ENCODE peak calls at places on chromosomes 6 and 20, in seven cellular contexts. H is HFF-Myc, T is GM20000, U is GM13977, O is endothelial cell, B is GM23338, G is epithelial cell of esophagus. E is an unnamed sample.

GRCh38 chr6:6987749-6988148 is 120.0 kb upstream of the RREB1 start:
- DNase-seq in O (no peak), T (no peak), H (no peak), B (peak; percentile 29), U (no peak), G (no peak), E (no peak)

GRCh38 chr20:7459123-7459522 is 481.1 kb downstream of the HAO1 start:
- DNase-seq in B (no peak), U (no peak), G (peak; percentile 8), T (no peak), H (no peak), O (no peak), E (no peak)

GRCh38 chr20:2236266-2236665 is 59.5 kb upstream of the TGM3 start:
- DNase-seq in U (no peak), H (no peak), G (peak; percentile 54), T (no peak), B (no peak), O (no peak), E (no peak)

GRCh38 chr20:62151225-62151624 is 7.7 kb downstream of the SS18L1 start:
- DNase-seq in O (no peak), G (no peak), T (no peak), H (no peak), U (no peak), B (no peak), E (no peak)

GRCh38 chr6:89525786-89526562 is 93.0 kb downstream of the ANKRD6 start:
- DNase-seq in U (no peak), O (no peak), H (no peak), T (no peak), B (no peak), G (no peak), E (no peak)

GRCh38 chr6:72525821-72526550 is 95.9 kb upstream of the KCNQ5 start:
- DNase-seq in U (no peak), T (no peak), G (no peak), H (peak; percentile 15), O (no peak), B (no peak), E (no peak)

GRCh38 chr6:32113386-32114352 is 4.5 kb upstream of the TNXB start:
- DNase-seq in G (no peak), B (peak; percentile 91), O (no peak), U (no peak), T (no peak), H (peak; percentile 84), E (no peak)

GRCh38 chr6:113693866-113694265 is 163.3 kb upstream of the MARCKS start:
- DNase-seq in T (no peak), B (no peak), G (peak; percentile 80), U (no peak), H (no peak), O (no peak), E (no peak)

GRCh38 chr20:32585011-32585518 is at the start of gene NOL4L:
- DNase-seq in O (peak; percentile 31), H (no peak), U (peak; percentile 60), G (peak; percentile 46), T (peak; percentile 72), B (peak; percentile 69), E (peak; percentile 52)

GRCh38 chr6:27286141-27286540 is 25.9 kb downstream of the POM121L2 start:
- DNase-seq in H (no peak), U (no peak), T (no peak), O (no peak), B (no peak), G (no peak), E (no peak)

GRCh38 chr6:84581494-84582259 is 182.7 kb downstream of the TBX18 start:
- DNase-seq in U (no peak), H (no peak), G (peak; percentile 27), T (no peak), B (no peak), O (no peak), E (no peak)

GRCh38 chr6:158706369-158706982 is 56.6 kb downstream of the SYTL3 start:
- DNase-seq in B (peak; percentile 73), T (no peak), G (peak; percentile 53), H (no peak), O (peak; percentile 57), U (no peak), E (peak; percentile 39)

GRCh38 chr20:13936781-13937576 is 53.4 kb downstream of the SEL1L2 start:
- DNase-seq in B (no peak), U (no peak), T (no peak), O (no peak), H (no peak), G (no peak), E (no peak)

GRCh38 chr20:17888044-17888443 is 80.5 kb downstream of the SNX5 start:
- DNase-seq in B (no peak), G (peak; percentile 91), U (no peak), T (no peak), H (no peak), O (no peak), E (no peak)

GRCh38 chr6:169998457-169998856 is 247.0 kb downstream of the ERMARD start:
- DNase-seq in B (no peak), U (no peak), G (no peak), T (no peak), H (no peak), O (no peak), E (no peak)

GRCh38 chr20:373171-373890 is 7.2 kb upstream of the TRIB3 start:
- DNase-seq in G (peak; percentile 89), U (no peak), T (no peak), O (peak; percentile 29), B (peak; percentile 46), H (peak; percentile 43), E (no peak)

GRCh38 chr6:24930386-24930785 is 5.4 kb downstream of the RIPOR2 start:
- DNase-seq in G (no peak), T (no peak), U (no peak), B (no peak), O (no peak), H (no peak), E (no peak)

GRCh38 chr20:24388828-24389325 is 80.6 kb upstream of the SYNDIG1 start:
- DNase-seq in O (no peak), T (no peak), U (no peak), B (no peak), G (peak; percentile 10), H (no peak), E (no peak)

GRCh38 chr6:87558446-87558845 is 31.3 kb downstream of the RARS2 start:
- DNase-seq in B (no peak), T (no peak), U (no peak), O (no peak), H (no peak), G (peak; percentile 8), E (no peak)

GRCh38 chr6:148379966-148380653 is 37.5 kb downstream of the SASH1 start:
- DNase-seq in O (no peak), T (no peak), G (no peak), U (no peak), H (no peak), B (no peak), E (no peak)

GRCh38 chr20:3890410-3890751 is 1.2 kb downstream of the PANK2 start:
- DNase-seq in G (peak; percentile 38), U (no peak), H (peak; percentile 35), T (no peak), O (no peak), B (peak; percentile 55), E (no peak)

GRCh38 chr6:124960757-124961467 is 1.3 kb upstream of the RNF217 start:
- DNase-seq in H (no peak), O (no peak), B (no peak), G (peak; percentile 23), U (no peak), T (no peak), E (no peak)

GRCh38 chr20:51560550-51561307 is 18.2 kb upstream of the NFATC2 start:
- DNase-seq in T (no peak), O (no peak), B (no peak), U (no peak), H (no peak), G (no peak), E (no peak)

GRCh38 chr6:105601541-105602174 is 198.8 kb upstream of the PREP start:
- DNase-seq in H (no peak), O (no peak), T (peak; percentile 61), B (no peak), G (peak; percentile 100), U (peak; percentile 55), E (no peak)

GRCh38 chr6:125546827-125547226 is 202.6 kb upstream of the HEY2 start:
- DNase-seq in H (peak; percentile 2), B (peak; percentile 27), T (no peak), U (no peak), G (no peak), O (no peak), E (no peak)

GRCh38 chr6:135976585-135976984 is 125.1 kb downstream of the PDE7B start:
- DNase-seq in U (no peak), B (no peak), H (no peak), T (no peak), O (no peak), G (no peak), E (no peak)

GRCh38 chr20:4151342-4151741 is 136.0 kb upstream of the RNF24 start:
- DNase-seq in B (no peak), O (no peak), T (no peak), G (no peak), U (no peak), H (no peak), E (no peak)

GRCh38 chr20:57404419-57405072 is 13.3 kb downstream of the RBM38 start:
- DNase-seq in T (no peak), G (no peak), O (no peak), H (no peak), B (no peak), U (no peak), E (no peak)
- TF ChIP-seq CTCF in T (no peak), G (no peak), O (no peak), H (no peak), B (no peak), U (no peak), E (no peak)

DNA sequence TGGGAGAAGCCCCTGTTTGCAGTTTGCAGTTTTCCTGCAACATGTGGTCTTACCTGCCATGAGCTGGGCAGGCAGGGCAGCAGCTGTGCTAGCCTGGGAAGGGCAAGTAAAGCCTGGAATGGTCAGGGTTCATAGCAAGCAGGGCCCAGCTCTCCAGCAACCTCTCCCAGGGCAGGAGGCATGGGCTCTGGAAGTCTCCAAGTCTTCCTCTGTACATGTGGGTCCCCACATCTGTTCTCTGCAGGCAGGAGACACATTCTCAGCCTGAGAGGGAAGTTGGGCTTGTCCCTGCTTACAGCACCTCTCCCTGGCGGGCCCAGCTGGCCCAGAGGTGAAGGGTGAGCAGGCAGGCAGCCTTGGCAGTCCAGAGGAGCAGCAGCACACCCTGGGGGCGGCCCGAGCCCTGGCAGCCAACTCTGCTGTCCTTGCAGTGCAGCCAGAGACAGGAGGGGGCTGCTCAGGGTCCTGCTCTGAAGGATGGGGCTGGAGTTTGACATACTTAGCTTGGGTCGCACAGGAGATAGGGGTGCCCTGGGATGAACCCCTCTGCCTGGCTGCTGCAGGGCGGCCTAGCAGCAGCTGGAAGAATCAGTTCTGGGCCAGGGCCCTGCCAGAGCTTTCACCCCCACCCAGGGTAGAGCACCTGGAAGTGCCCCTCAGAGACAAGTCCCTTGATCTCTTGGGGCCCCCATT is 176.0 kb downstream of the MRPL14 start:
- DNase-seq in O (peak; percentile 58), H (no peak), U (no peak), G (no peak), T (peak; percentile 35), B (peak; percentile 86), E (peak; percentile 43)
- TF ChIP-seq CTCF in O (no peak), H (peak; percentile 29), U (peak; percentile 34), G (peak; percentile 7), T (no peak), B (peak; percentile 96), E (peak; percentile 55)

GRCh38 chr6:139979021-139979721 is 604.7 kb upstream of the CITED2 start:
- DNase-seq in U (no peak), T (no peak), H (no peak), O (no peak), B (no peak), G (no peak), E (no peak)
- TF ChIP-seq CTCF in U (no peak), T (no peak), H (no peak), O (no peak), B (no peak), G (no peak), E (no peak)

GRCh38 chr6:37535701-37536461 is 36.2 kb upstream of the CCDC167 start:
- DNase-seq in H (no peak), G (peak; percentile 48), O (no peak), B (peak; percentile 64), U (peak; percentile 59), T (peak; percentile 60), E (no peak)
- TF ChIP-seq CTCF in H (no peak), G (peak; percentile 29), O (no peak), B (peak; percentile 43), U (peak; percentile 63), T (peak; percentile 40), E (no peak)